ENCODE peak calls at places on chromosomes 7 and 10, in four cellular contexts. One of them, this sample, is unnamed.

GRCh38 chr7:105015631-105015965 is 1.6 kb downstream of the KMT2E start:
- DNase-seq in hypothalamus: no peak
- DNase-seq in cardiac septum: no peak
- DNase-seq in A172: peak; percentile 17
- DNase-seq in this sample: no peak

GRCh38 chr10:125038637-125039036 is 96.7 kb downstream of the ZRANB1 start:
- DNase-seq in hypothalamus: peak; percentile 61
- DNase-seq in A172: peak; percentile 64
- DNase-seq in cardiac septum: no peak
- DNase-seq in this sample: peak; percentile 7

GRCh38 chr10:75400769-75401568 is 595 bp downstream of the ZNF503 start:
- DNase-seq in hypothalamus: peak; percentile 65
- DNase-seq in A172: peak; percentile 35
- DNase-seq in cardiac septum: no peak
- DNase-seq in this sample: peak; percentile 45

GRCh38 chr7:55242613-55243012 is 122.5 kb upstream of the LANCL2 start:
- DNase-seq in hypothalamus: no peak
- DNase-seq in cardiac septum: no peak
- DNase-seq in A172: peak; percentile 26
- DNase-seq in this sample: peak; percentile 37

GRCh38 chr7:80134105-80134535 is 511 bp upstream of the GNAI1 start:
- DNase-seq in cardiac septum: no peak
- DNase-seq in A172: no peak
- DNase-seq in hypothalamus: no peak
- DNase-seq in this sample: no peak

GRCh38 chr7:135186841-135187253 is 16.3 kb upstream of the CYREN start:
- DNase-seq in cardiac septum: no peak
- DNase-seq in hypothalamus: no peak
- DNase-seq in A172: no peak
- DNase-seq in this sample: no peak

GRCh38 chr7:151115836-151116418 is 29.7 kb downstream of the AGAP3 start:
- DNase-seq in hypothalamus: no peak
- DNase-seq in cardiac septum: no peak
- DNase-seq in A172: peak; percentile 65
- DNase-seq in this sample: no peak

GRCh38 chr10:46524471-46525176 is 31.8 kb downstream of the GPRIN2 start:
- DNase-seq in hypothalamus: no peak
- DNase-seq in A172: peak; percentile 76
- DNase-seq in cardiac septum: peak; percentile 74
- DNase-seq in this sample: peak; percentile 96

GRCh38 chr10:125084191-125085186 is 75.9 kb downstream of the CTBP2 start:
- DNase-seq in hypothalamus: no peak
- DNase-seq in A172: peak; percentile 93
- DNase-seq in cardiac septum: no peak
- DNase-seq in this sample: peak; percentile 96

GRCh38 chr10:23384364-23384763 is 39.8 kb upstream of the C10orf67 start:
- DNase-seq in hypothalamus: no peak
- DNase-seq in A172: peak; percentile 68
- DNase-seq in cardiac septum: no peak
- DNase-seq in this sample: no peak

GRCh38 chr7:26490631-26491624 is 199.3 kb downstream of the SNX10 start:
- DNase-seq in hypothalamus: no peak
- DNase-seq in cardiac septum: no peak
- DNase-seq in A172: no peak
- DNase-seq in this sample: no peak

GRCh38 chr10:14540611-14541010 is 209.9 kb upstream of the FRMD4A start:
- DNase-seq in cardiac septum: no peak
- DNase-seq in hypothalamus: no peak
- DNase-seq in A172: no peak
- DNase-seq in this sample: no peak

GRCh38 chr10:22333167-22333566 is 12.1 kb upstream of the SPAG6 start:
- DNase-seq in A172: no peak
- DNase-seq in hypothalamus: no peak
- DNase-seq in cardiac septum: no peak
- DNase-seq in this sample: no peak

GRCh38 chr10:111142082-111142481 is 65.3 kb downstream of the ADRA2A start:
- DNase-seq in cardiac septum: no peak
- DNase-seq in hypothalamus: no peak
- DNase-seq in A172: no peak
- DNase-seq in this sample: no peak

GRCh38 chr10:79629955-79630327 is 19.2 kb downstream of the SFTPA1 start:
- DNase-seq in hypothalamus: no peak
- DNase-seq in A172: no peak
- DNase-seq in cardiac septum: no peak
- DNase-seq in this sample: no peak

GRCh38 chr10:23294638-23295247 is 49.9 kb downstream of the C10orf67 start:
- DNase-seq in hypothalamus: no peak
- DNase-seq in A172: no peak
- DNase-seq in cardiac septum: no peak
- DNase-seq in this sample: peak; percentile 15

GRCh38 chr10:79088176-79088575 is 19.4 kb downstream of the ZMIZ1 start:
- DNase-seq in A172: no peak
- DNase-seq in hypothalamus: peak; percentile 35
- DNase-seq in cardiac septum: no peak
- DNase-seq in this sample: no peak

GRCh38 chr10:71141528-71141927 is 70.8 kb upstream of the UNC5B start:
- DNase-seq in A172: no peak
- DNase-seq in hypothalamus: no peak
- DNase-seq in cardiac septum: no peak
- DNase-seq in this sample: no peak

GRCh38 chr10:68628576-68629127 is 68.5 kb downstream of the TET1 start:
- DNase-seq in hypothalamus: no peak
- DNase-seq in cardiac septum: no peak
- DNase-seq in A172: peak; percentile 56
- DNase-seq in this sample: no peak

GRCh38 chr7:37448637-37449331 is at the start of gene ELMO1:
- DNase-seq in hypothalamus: peak; percentile 73
- DNase-seq in A172: no peak
- DNase-seq in cardiac septum: peak; percentile 92
- DNase-seq in this sample: no peak

GRCh38 chr10:10514790-10515189 is 502.9 kb upstream of the CELF2 start:
- DNase-seq in hypothalamus: no peak
- DNase-seq in A172: no peak
- DNase-seq in cardiac septum: no peak
- DNase-seq in this sample: no peak

GRCh38 chr7:38398725-38399321 is 125.4 kb upstream of the TARP start:
- DNase-seq in A172: peak; percentile 66
- DNase-seq in cardiac septum: no peak
- DNase-seq in hypothalamus: peak; percentile 44
- DNase-seq in this sample: peak; percentile 33

GRCh38 chr10:62560207-62560819 is 186.1 kb downstream of the ZNF365 start:
- DNase-seq in hypothalamus: no peak
- DNase-seq in A172: no peak
- DNase-seq in cardiac septum: no peak
- DNase-seq in this sample: no peak

This sample was measured in RCC 7860.